ENCODE peak calls at places on chromosome 13, in seven cellular contexts. N, W, L, R, T, E and V are unnamed samples.
A peak's percentile ranks its signal among the peaks of the same experiment; 100 is the strongest.

GRCh38 chr13:43377955-43378354 is 354.6 kb downstream of the DNAJC15 start:
- DNase-seq in N (peak; percentile 27), W (no peak), L (peak; percentile 91), R (no peak), T (peak; percentile 65), E (no peak), V (no peak)

GRCh38 chr13:97295279-97296182 is 73.4 kb downstream of the MBNL2 start:
- DNase-seq in N (no peak), W (no peak), L (peak; percentile 82), R (no peak), T (peak; percentile 92), E (no peak), V (no peak)

GRCh38 chr13:62327367-62327766 is 911.7 kb upstream of the PCDH20 start:
- DNase-seq in N (no peak), W (no peak), L (no peak), R (no peak), T (no peak), E (no peak), V (no peak)

GRCh38 chr13:98751397-98752110 is 918 bp downstream of the SLC15A1 start:
- DNase-seq in N (peak; percentile 60), W (peak; percentile 43), L (peak; percentile 22), R (peak; percentile 13), T (peak; percentile 5), E (no peak), V (peak; percentile 91)

GRCh38 chr13:38954844-38955243 is 35.8 kb downstream of the STOML3 start:
- DNase-seq in N (no peak), W (no peak), L (no peak), R (no peak), T (no peak), E (no peak), V (no peak)

GRCh38 chr13:46803586-46803985 is 6.6 kb upstream of the ESD start:
- DNase-seq in N (no peak), W (no peak), L (peak; percentile 16), R (no peak), T (peak; percentile 49), E (no peak), V (no peak)

GRCh38 chr13:105058517-105058916 is 1476.9 kb downstream of the EFNB2 start:
- DNase-seq in N (no peak), W (no peak), L (no peak), R (no peak), T (no peak), E (no peak), V (no peak)

GRCh38 chr13:101846701-101847100 is 394.2 kb downstream of the ITGBL1 start:
- DNase-seq in N (no peak), W (no peak), L (no peak), R (no peak), T (no peak), E (no peak), V (no peak)

GRCh38 chr13:32040689-32041088 is 9.1 kb downstream of the FRY start:
- DNase-seq in N (no peak), W (no peak), L (no peak), R (no peak), T (peak; percentile 29), E (no peak), V (no peak)

GRCh38 chr13:77176350-77176749 is 149.4 kb upstream of the FBXL3 start:
- DNase-seq in N (no peak), W (no peak), L (peak; percentile 76), R (no peak), T (peak; percentile 89), E (no peak), V (no peak)

GRCh38 chr13:47188802-47189201 is 291.9 kb upstream of the HTR2A start:
- DNase-seq in N (no peak), W (no peak), L (peak; percentile 35), R (no peak), T (peak; percentile 66), E (no peak), V (no peak)

GRCh38 chr13:51689597-51689996 is 105.3 kb downstream of the WDFY2 start:
- DNase-seq in N (no peak), W (peak; percentile 27), L (no peak), R (no peak), T (no peak), E (no peak), V (no peak)

GRCh38 chr13:48728226-48728625 is 74.5 kb downstream of the CYSLTR2 start:
- DNase-seq in N (no peak), W (no peak), L (no peak), R (no peak), T (no peak), E (no peak), V (no peak)

GRCh38 chr13:66933994-66934393 is 296.1 kb downstream of the PCDH9 start:
- DNase-seq in N (no peak), W (no peak), L (peak; percentile 93), R (no peak), T (peak; percentile 90), E (no peak), V (no peak)

GRCh38 chr13:98977568-98978270 is at the start of gene DOCK9:
- DNase-seq in N (peak; percentile 59), W (peak; percentile 67), L (peak; percentile 80), R (peak; percentile 62), T (peak; percentile 65), E (no peak), V (peak; percentile 68)

GRCh38 chr13:56457535-56458200 is 683.0 kb upstream of the PRR20A start:
- DNase-seq in N (no peak), W (no peak), L (no peak), R (no peak), T (no peak), E (no peak), V (no peak)

GRCh38 chr13:66835040-66835628 is 395.0 kb downstream of the PCDH9 start:
- DNase-seq in N (peak; percentile 67), W (peak; percentile 79), L (peak; percentile 18), R (peak; percentile 60), T (peak; percentile 18), E (no peak), V (no peak)

GRCh38 chr13:30113983-30114491 is 193.3 kb downstream of the KATNAL1 start:
- DNase-seq in N (peak; percentile 42), W (peak; percentile 76), L (peak; percentile 14), R (peak; percentile 47), T (no peak), E (no peak), V (peak; percentile 69)

GRCh38 chr13:51728972-51729371 is 75.0 kb downstream of the DHRS12 start:
- DNase-seq in N (no peak), W (no peak), L (peak; percentile 83), R (no peak), T (peak; percentile 92), E (no peak), V (no peak)

GRCh38 chr13:90098580-90098979 is 1248.9 kb upstream of the MIR17HG start:
- DNase-seq in N (no peak), W (no peak), L (no peak), R (no peak), T (no peak), E (no peak), V (no peak)

GRCh38 chr13:24459234-24459633 is 53.3 kb downstream of the PARP4 start:
- DNase-seq in N (no peak), W (no peak), L (peak; percentile 43), R (no peak), T (peak; percentile 90), E (no peak), V (no peak)

GRCh38 chr13:108154421-108154858 is 60.9 kb downstream of the LIG4 start:
- DNase-seq in N (peak; percentile 64), W (no peak), L (peak; percentile 11), R (peak; percentile 86), T (no peak), E (no peak), V (peak; percentile 87)

GRCh38 chr13:48631441-48631840 is 22.3 kb upstream of the CYSLTR2 start:
- DNase-seq in N (no peak), W (no peak), L (peak; percentile 36), R (no peak), T (no peak), E (no peak), V (no peak)

GRCh38 chr13:24063281-24063851 is 97.2 kb upstream of the SPATA13 start:
- DNase-seq in N (no peak), W (no peak), L (peak; percentile 27), R (no peak), T (no peak), E (no peak), V (no peak)

GRCh38 chr13:109483369-109483768 is 303.0 kb downstream of the IRS2 start:
- DNase-seq in N (no peak), W (no peak), L (no peak), R (no peak), T (no peak), E (no peak), V (no peak)

GRCh38 chr13:39414339-39414738 is 188.7 kb downstream of the LHFPL6 start:
- DNase-seq in N (no peak), W (no peak), L (no peak), R (no peak), T (no peak), E (no peak), V (no peak)

DNA sequence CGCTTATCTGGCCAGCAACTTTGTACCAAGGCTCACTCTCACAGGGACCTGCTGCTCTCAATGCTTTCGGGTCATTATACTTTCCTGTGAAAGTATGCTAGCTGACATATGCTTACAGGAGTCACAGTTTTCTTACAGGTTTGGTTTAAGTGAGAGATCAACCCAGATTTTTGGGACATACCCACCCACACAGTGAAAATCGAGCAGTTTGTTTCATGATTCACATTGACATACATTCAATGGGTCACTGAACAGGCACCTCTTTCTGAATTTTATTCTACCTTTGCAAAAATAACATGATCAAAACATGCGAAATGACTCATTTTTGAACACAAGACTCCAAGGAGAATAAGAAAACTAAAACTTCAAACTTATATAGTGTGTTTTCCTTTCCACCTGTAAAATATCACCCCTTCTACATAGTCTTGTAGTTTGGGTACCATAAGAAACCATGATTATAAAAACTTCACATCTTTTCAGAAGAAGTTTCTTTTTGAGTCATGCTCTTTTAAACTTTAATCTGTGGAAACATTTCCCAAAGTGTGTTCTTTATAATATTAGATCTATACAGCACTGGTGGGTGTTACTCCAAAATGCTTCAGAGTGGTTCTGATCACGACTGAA is 44.3 kb upstream of the TEX29 start:
- DNase-seq in N (no peak), W (no peak), L (no peak), R (no peak), T (no peak), E (no peak), V (no peak)
- H3K36me3 ChIP-seq in N (no peaks in the 10 kb centered on the region), W (peaks cover 11% of the 10 kb centered on the region), L (peaks cover 32% of the 10 kb centered on the region), R (peaks cover 24% of the 10 kb centered on the region), T (peaks cover 31% of the 10 kb centered on the region), E (peaks cover 87% of the 10 kb centered on the region), V (peaks cover 7% of the 10 kb centered on the region)

DNA sequence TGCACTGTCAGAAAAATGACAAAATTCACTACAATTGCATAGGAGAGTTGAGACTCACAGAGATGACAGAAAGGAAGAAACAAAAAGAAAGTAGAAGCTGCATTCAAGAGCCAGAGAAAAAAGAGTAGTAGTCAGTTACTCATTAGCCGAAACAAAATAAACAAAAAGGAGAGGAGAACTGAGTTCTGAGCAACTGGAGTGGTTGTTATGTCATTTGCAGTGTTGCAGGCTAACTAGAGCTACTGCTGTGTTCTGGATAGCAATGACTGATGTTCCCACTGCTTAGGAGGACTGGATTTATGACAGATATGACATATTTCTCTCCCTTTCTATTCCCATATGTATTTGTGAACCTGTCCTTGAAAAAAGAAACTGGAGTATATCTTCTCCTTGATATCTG is 482.6 kb downstream of the RFC3 start:
- DNase-seq in N (no peak), W (no peak), L (peak; percentile 41), R (no peak), T (no peak), E (no peak), V (no peak)
- H3K4me3 ChIP-seq in N (no peak overlapping the region), W (no peak overlapping the region), L (no peak overlapping the region), R (no peak overlapping the region), T (no peak overlapping the region), E (no peak overlapping the region), V (no peak overlapping the region)

GRCh38 chr13:78593652-78594494 is 9.5 kb downstream of the POU4F1 start:
- DNase-seq in N (no peak), W (peak; percentile 85), L (no peak), R (no peak), T (no peak), E (no peak), V (no peak)
- H3K27me3 ChIP-seq in N (peaks cover 56% of the 10 kb centered on the region), W (peaks cover 100% of the 10 kb centered on the region), L (peaks cover 73% of the 10 kb centered on the region), R (peaks cover 100% of the 10 kb centered on the region), T (peaks cover 65% of the 10 kb centered on the region), E (peaks cover 80% of the 10 kb centered on the region), V (no peaks in the 10 kb centered on the region)

GRCh38 chr13:75841905-75842304 is 205.8 kb downstream of the LMO7 start:
- DNase-seq in N (no peak), W (no peak), L (no peak), R (no peak), T (no peak), E (no peak), V (no peak)
- H3K36me3 ChIP-seq in N (no peaks in the 10 kb centered on the region), W (no peaks in the 10 kb centered on the region), L (peaks cover 73% of the 10 kb centered on the region), R (peaks cover 72% of the 10 kb centered on the region), T (peaks cover 36% of the 10 kb centered on the region), E (peaks cover 13% of the 10 kb centered on the region), V (peaks cover 10% of the 10 kb centered on the region)